ENCODE peak calls at places on chromosomes 6 and 20, in six cellular contexts. One of them, this sample, is unnamed.

GRCh38 chr6:82144007-82144851 is 103.3 kb downstream of the IBTK start:
- DNase-seq in naive B cell: no peak
- DNase-seq in AG04450: peak
- DNase-seq in Panc1: peak
- DNase-seq in ELR: peak
- DNase-seq in SIG-M5: no peak
- DNase-seq in this sample: no peak

GRCh38 chr6:33912177-33912576 is 108.4 kb upstream of the MLN start:
- DNase-seq in naive B cell: no peak
- DNase-seq in SIG-M5: no peak
- DNase-seq in AG04450: no peak
- DNase-seq in ELR: no peak
- DNase-seq in Panc1: no peak
- DNase-seq in this sample: no peak

GRCh38 chr6:978937-979685 is 286.2 kb upstream of the EXOC2 start:
- DNase-seq in ELR: no peak
- DNase-seq in Panc1: no peak
- DNase-seq in SIG-M5: no peak
- DNase-seq in AG04450: no peak
- DNase-seq in naive B cell: no peak
- DNase-seq in this sample: no peak

GRCh38 chr6:134347916-134348805 is 30.2 kb upstream of the SGK1 start:
- DNase-seq in AG04450: peak
- DNase-seq in naive B cell: no peak
- DNase-seq in SIG-M5: no peak
- DNase-seq in ELR: peak
- DNase-seq in Panc1: peak
- DNase-seq in this sample: no peak

GRCh38 chr6:132344811-132345210 is 56.5 kb downstream of the MOXD1 start:
- DNase-seq in SIG-M5: no peak
- DNase-seq in ELR: no peak
- DNase-seq in naive B cell: no peak
- DNase-seq in Panc1: no peak
- DNase-seq in AG04450: no peak
- DNase-seq in this sample: no peak

GRCh38 chr6:2215342-2215741 is 30.1 kb downstream of the GMDS start:
- DNase-seq in SIG-M5: no peak
- DNase-seq in ELR: no peak
- DNase-seq in AG04450: no peak
- DNase-seq in Panc1: no peak
- DNase-seq in naive B cell: no peak
- DNase-seq in this sample: no peak

GRCh38 chr6:89045585-89045984 is 35.0 kb upstream of the PNRC1 start:
- DNase-seq in naive B cell: no peak
- DNase-seq in ELR: peak
- DNase-seq in Panc1: no peak
- DNase-seq in SIG-M5: no peak
- DNase-seq in AG04450: no peak
- DNase-seq in this sample: no peak

GRCh38 chr6:156720739-156721714 is 56.2 kb upstream of the ARID1B start:
- DNase-seq in AG04450: no peak
- DNase-seq in SIG-M5: no peak
- DNase-seq in naive B cell: peak
- DNase-seq in ELR: no peak
- DNase-seq in Panc1: no peak
- DNase-seq in this sample: peak

GRCh38 chr6:12969933-12970332 is 253.4 kb downstream of the PHACTR1 start:
- DNase-seq in Panc1: no peak
- DNase-seq in naive B cell: no peak
- DNase-seq in AG04450: no peak
- DNase-seq in SIG-M5: no peak
- DNase-seq in ELR: peak
- DNase-seq in this sample: no peak

GRCh38 chr6:13229205-13230085 is 98.9 kb downstream of the TBC1D7 start:
- DNase-seq in AG04450: no peak
- DNase-seq in naive B cell: peak
- DNase-seq in Panc1: peak
- DNase-seq in ELR: peak
- DNase-seq in SIG-M5: no peak
- DNase-seq in this sample: peak

GRCh38 chr6:44251576-44252524 is 4.9 kb downstream of the HSP90AB1 start:
- DNase-seq in SIG-M5: no peak
- DNase-seq in ELR: no peak
- DNase-seq in AG04450: no peak
- DNase-seq in naive B cell: no peak
- DNase-seq in Panc1: no peak
- DNase-seq in this sample: no peak

GRCh38 chr6:69867075-69867911 is 937 bp downstream of the COL19A1 start:
- DNase-seq in ELR: peak
- DNase-seq in Panc1: no peak
- DNase-seq in naive B cell: peak
- DNase-seq in SIG-M5: no peak
- DNase-seq in AG04450: no peak
- DNase-seq in this sample: peak

GRCh38 chr6:17881085-17881883 is 106.2 kb downstream of the KIF13A start:
- DNase-seq in AG04450: no peak
- DNase-seq in Panc1: no peak
- DNase-seq in SIG-M5: no peak
- DNase-seq in ELR: no peak
- DNase-seq in naive B cell: no peak
- DNase-seq in this sample: no peak

GRCh38 chr6:52361347-52361944 is 505 bp upstream of the PAQR8 start:
- DNase-seq in SIG-M5: no peak
- DNase-seq in AG04450: no peak
- DNase-seq in naive B cell: no peak
- DNase-seq in ELR: peak
- DNase-seq in Panc1: no peak
- DNase-seq in this sample: peak

GRCh38 chr20:57089701-57090144 is 176.7 kb downstream of the BMP7 start:
- DNase-seq in naive B cell: peak
- DNase-seq in AG04450: no peak
- DNase-seq in Panc1: peak
- DNase-seq in ELR: peak
- DNase-seq in SIG-M5: no peak
- DNase-seq in this sample: peak

GRCh38 chr6:30842754-30843610 is 41.3 kb upstream of the DDR1 start:
- DNase-seq in naive B cell: no peak
- DNase-seq in Panc1: no peak
- DNase-seq in SIG-M5: no peak
- DNase-seq in ELR: peak
- DNase-seq in AG04450: no peak
- DNase-seq in this sample: no peak

GRCh38 chr6:107458687-107459282 is 579 bp downstream of the PDSS2 start:
- DNase-seq in naive B cell: no peak
- DNase-seq in SIG-M5: no peak
- DNase-seq in ELR: peak
- DNase-seq in Panc1: peak
- DNase-seq in AG04450: no peak
- DNase-seq in this sample: no peak

GRCh38 chr20:64168381-64169088 is 4.3 kb downstream of the MYT1 start:
- DNase-seq in naive B cell: no peak
- DNase-seq in AG04450: no peak
- DNase-seq in Panc1: no peak
- DNase-seq in SIG-M5: no peak
- DNase-seq in ELR: no peak
- DNase-seq in this sample: no peak

GRCh38 chr6:106125925-106126435 is 39.8 kb downstream of the PRDM1 start:
- DNase-seq in AG04450: no peak
- DNase-seq in Panc1: no peak
- DNase-seq in naive B cell: no peak
- DNase-seq in SIG-M5: no peak
- DNase-seq in ELR: peak
- DNase-seq in this sample: peak

GRCh38 chr6:11380549-11380948 is 148.1 kb upstream of the NEDD9 start:
- DNase-seq in ELR: no peak
- DNase-seq in SIG-M5: no peak
- DNase-seq in Panc1: no peak
- DNase-seq in AG04450: no peak
- DNase-seq in naive B cell: no peak
- DNase-seq in this sample: no peak

GRCh38 chr20:58070664-58071499 is 157.6 kb downstream of the ANKRD60 start:
- DNase-seq in naive B cell: no peak
- DNase-seq in Panc1: no peak
- DNase-seq in ELR: no peak
- DNase-seq in AG04450: no peak
- DNase-seq in SIG-M5: no peak
- DNase-seq in this sample: no peak

GRCh38 chr6:117072134-117072533 is 193.2 kb upstream of the VGLL2 start:
- DNase-seq in Panc1: no peak
- DNase-seq in SIG-M5: no peak
- DNase-seq in AG04450: no peak
- DNase-seq in naive B cell: no peak
- DNase-seq in ELR: no peak
- DNase-seq in this sample: no peak

GRCh38 chr6:53335224-53335994 is 13.3 kb downstream of the ELOVL5 start:
- DNase-seq in AG04450: no peak
- DNase-seq in naive B cell: peak
- DNase-seq in SIG-M5: no peak
- DNase-seq in Panc1: no peak
- DNase-seq in ELR: no peak
- DNase-seq in this sample: peak

GRCh38 chr6:26197736-26198625 is 110.8 kb downstream of the HFE start:
- DNase-seq in Panc1: no peak
- DNase-seq in SIG-M5: no peak
- DNase-seq in AG04450: no peak
- DNase-seq in naive B cell: no peak
- DNase-seq in ELR: peak
- DNase-seq in this sample: peak

GRCh38 chr6:24855389-24856245 is 56.9 kb upstream of the ARMH2 start:
- DNase-seq in naive B cell: peak
- DNase-seq in SIG-M5: no peak
- DNase-seq in Panc1: peak
- DNase-seq in AG04450: peak
- DNase-seq in ELR: peak
- DNase-seq in this sample: peak

GRCh38 chr6:30907758-30908591 is at the start of gene GTF2H4:
- DNase-seq in SIG-M5: peak
- DNase-seq in Panc1: peak
- DNase-seq in AG04450: peak
- DNase-seq in naive B cell: peak
- DNase-seq in ELR: peak
- DNase-seq in this sample: peak

GRCh38 chr6:35057449-35058030 is 83.6 kb downstream of the TCP11 start:
- DNase-seq in naive B cell: no peak
- DNase-seq in AG04450: no peak
- DNase-seq in Panc1: no peak
- DNase-seq in SIG-M5: no peak
- DNase-seq in ELR: no peak
- DNase-seq in this sample: no peak

GRCh38 chr20:38172344-38172743 is 7.3 kb upstream of the TGM2 start:
- DNase-seq in naive B cell: no peak
- DNase-seq in ELR: peak
- DNase-seq in Panc1: no peak
- DNase-seq in SIG-M5: no peak
- DNase-seq in AG04450: no peak
- DNase-seq in this sample: no peak

GRCh38 chr20:434221-434620 is 26.1 kb downstream of the RBCK1 start:
- DNase-seq in Panc1: no peak
- DNase-seq in AG04450: no peak
- DNase-seq in SIG-M5: no peak
- DNase-seq in ELR: no peak
- DNase-seq in naive B cell: no peak
- DNase-seq in this sample: no peak

GRCh38 chr6:13763740-13764381 is 50.5 kb downstream of the MCUR1 start:
- DNase-seq in SIG-M5: no peak
- DNase-seq in naive B cell: no peak
- DNase-seq in ELR: no peak
- DNase-seq in Panc1: no peak
- DNase-seq in AG04450: no peak
- DNase-seq in this sample: peak

GRCh38 chr6:89500486-89501020 is 67.6 kb downstream of the ANKRD6 start:
- DNase-seq in ELR: no peak
- DNase-seq in AG04450: no peak
- DNase-seq in Panc1: no peak
- DNase-seq in SIG-M5: no peak
- DNase-seq in naive B cell: no peak
- DNase-seq in this sample: no peak

This sample was measured in GM06990.